ENCODE peak calls at places on chromosomes 2 and 18, in eight cellular contexts. L is mesothelial cell of epicardium; R is nucleus accumbens; S is Peyer's patch; I is activated CD8-positive, alpha-beta memory T cell treated with anti-CD3 and anti-CD28 coated beads, Interleukin-2, amount 50 U/mL, for 48 hours; E is right lobe of liver; T is activated CD4-positive, alpha-beta T cell treated with anti-CD3 and anti-CD28 coated beads for 36 hours; P is endothelial cell. J is an unnamed sample.

GRCh38 chr18:75280427-75281280 is 70.1 kb downstream of the TSHZ1 start:
- DNase-seq in L (no peak), R (no peak), S (no peak), I (no peak), E (no peak), T (no peak), P (no peak), J (no peak)

GRCh38 chr18:13703899-13704298 is 22.5 kb downstream of the FAM210A start:
- DNase-seq in L (no peak), R (no peak), S (no peak), I (no peak), E (no peak), T (no peak), P (no peak), J (no peak)

GRCh38 chr2:152425765-152426710 is 91.1 kb downstream of the FMNL2 start:
- DNase-seq in L (no peak), R (no peak), S (no peak), I (no peak), E (no peak), T (no peak), P (no peak), J (no peak)

GRCh38 chr18:34871435-34871834 is 161.3 kb downstream of the DTNA start:
- DNase-seq in L (no peak), R (no peak), S (no peak), I (no peak), E (no peak), T (peak), P (no peak), J (no peak)

GRCh38 chr18:49021433-49022129 is 70.8 kb upstream of the SMAD7 start:
- DNase-seq in L (peak), R (no peak), S (peak), I (peak), E (no peak), T (peak), P (peak), J (no peak)

GRCh38 chr2:197804049-197804757 is at the start of gene PLCL1:
- DNase-seq in L (peak), R (peak), S (peak), I (peak), E (peak), T (peak), P (peak), J (peak)

GRCh38 chr2:40341198-40341597 is 110.7 kb downstream of the SLC8A1 start:
- DNase-seq in L (no peak), R (no peak), S (no peak), I (no peak), E (no peak), T (no peak), P (no peak), J (no peak)

GRCh38 chr2:115549731-115550130 is 1107.3 kb downstream of the DPP10 start:
- DNase-seq in L (no peak), R (no peak), S (no peak), I (no peak), E (no peak), T (no peak), P (no peak), J (no peak)

GRCh38 chr2:33579226-33579625 is 19.9 kb downstream of the FAM98A start:
- DNase-seq in L (no peak), R (no peak), S (no peak), I (no peak), E (no peak), T (no peak), P (no peak), J (no peak)

GRCh38 chr18:44592639-44593038 is 88.0 kb upstream of the SETBP1 start:
- DNase-seq in L (no peak), R (no peak), S (no peak), I (no peak), E (no peak), T (no peak), P (no peak), J (no peak)

GRCh38 chr2:28300921-28301341 is 91.7 kb upstream of the FOSL2 start:
- DNase-seq in L (no peak), R (no peak), S (no peak), I (no peak), E (no peak), T (no peak), P (no peak), J (no peak)

GRCh38 chr18:64807560-64807959 is 658.7 kb upstream of the LINC00305 start:
- DNase-seq in L (no peak), R (no peak), S (no peak), I (no peak), E (no peak), T (no peak), P (no peak), J (no peak)

GRCh38 chr2:182594286-182594685 is 121.8 kb upstream of the DNAJC10 start:
- DNase-seq in L (no peak), R (no peak), S (no peak), I (no peak), E (no peak), T (no peak), P (no peak), J (no peak)

GRCh38 chr18:79445740-79446566 is 50.2 kb downstream of the NFATC1 start:
- DNase-seq in L (no peak), R (no peak), S (no peak), I (no peak), E (no peak), T (no peak), P (no peak), J (no peak)

GRCh38 chr2:74014813-74015212 is 30.1 kb downstream of the TET3 start:
- DNase-seq in L (no peak), R (no peak), S (peak), I (peak), E (no peak), T (no peak), P (no peak), J (no peak)

GRCh38 chr18:58870130-58870529 is 5.5 kb downstream of the ZNF532 start:
- DNase-seq in L (peak), R (no peak), S (no peak), I (no peak), E (no peak), T (no peak), P (no peak), J (no peak)

GRCh38 chr2:149562304-149562703 is 25.3 kb downstream of the MMADHC start:
- DNase-seq in L (no peak), R (no peak), S (no peak), I (no peak), E (no peak), T (no peak), P (no peak), J (no peak)

GRCh38 chr2:181120625-181121024 is 140.2 kb downstream of the UBE2E3 start:
- DNase-seq in L (no peak), R (no peak), S (no peak), I (no peak), E (no peak), T (no peak), P (no peak), J (no peak)

GRCh38 chr18:56200381-56200831 is 438.0 kb downstream of the TXNL1 start:
- DNase-seq in L (no peak), R (no peak), S (no peak), I (no peak), E (no peak), T (no peak), P (no peak), J (no peak)

GRCh38 chr18:32461704-32462272 is 8.9 kb downstream of the GAREM1 start:
- DNase-seq in L (no peak), R (no peak), S (no peak), I (no peak), E (no peak), T (no peak), P (no peak), J (no peak)

GRCh38 chr18:45951021-45951714 is 16.0 kb downstream of the EPG5 start:
- DNase-seq in L (no peak), R (no peak), S (no peak), I (no peak), E (no peak), T (no peak), P (no peak), J (no peak)

GRCh38 chr2:201234167-201235139 is 25.9 kb upstream of the CASP8 start:
- DNase-seq in L (no peak), R (no peak), S (no peak), I (no peak), E (no peak), T (peak), P (no peak), J (no peak)

GRCh38 chr2:101733257-101733993 is 35.9 kb downstream of the MAP4K4 start:
- DNase-seq in L (no peak), R (no peak), S (no peak), I (no peak), E (peak), T (no peak), P (no peak), J (no peak)

GRCh38 chr2:202051499-202052161 is 18.0 kb downstream of the FZD7 start:
- DNase-seq in L (no peak), R (no peak), S (no peak), I (no peak), E (no peak), T (no peak), P (no peak), J (no peak)

GRCh38 chr2:15142069-15142689 is 419.0 kb downstream of the NBAS start:
- DNase-seq in L (no peak), R (peak), S (peak), I (peak), E (no peak), T (peak), P (peak), J (no peak)

GRCh38 chr2:227834423-227834822 is 20.8 kb downstream of the CCL20 start:
- DNase-seq in L (no peak), R (no peak), S (no peak), I (no peak), E (no peak), T (no peak), P (no peak), J (no peak)

GRCh38 chr2:172270278-172271079 is 156.9 kb upstream of the ITGA6 start:
- DNase-seq in L (no peak), R (no peak), S (peak), I (no peak), E (no peak), T (peak), P (no peak), J (no peak)

GRCh38 chr18:79799619-79800352 is 2.0 kb downstream of the KCNG2 start:
- DNase-seq in L (no peak), R (no peak), S (peak), I (no peak), E (no peak), T (no peak), P (no peak), J (no peak)

GRCh38 chr2:190763100-190763499 is 114.2 kb downstream of the NAB1 start:
- DNase-seq in L (no peak), R (no peak), S (no peak), I (no peak), E (no peak), T (no peak), P (no peak), J (no peak)

GRCh38 chr2:101696272-101697123 is 1.0 kb upstream of the MAP4K4 start:
- DNase-seq in L (no peak), R (no peak), S (no peak), I (no peak), E (no peak), T (no peak), P (no peak), J (no peak)

GRCh38 chr2:3784731-3785130 is 81.4 kb downstream of the DCDC2C start:
- DNase-seq in L (no peak), R (no peak), S (no peak), I (no peak), E (no peak), T (no peak), P (no peak), J (no peak)

GRCh38 chr18:10682368-10682714 is 156.5 kb downstream of the NAPG start:
- DNase-seq in L (no peak), R (no peak), S (no peak), I (no peak), E (no peak), T (no peak), P (no peak), J (no peak)

GRCh38 chr18:67776929-67777328 is 260.4 kb upstream of the DSEL start:
- DNase-seq in L (no peak), R (no peak), S (no peak), I (no peak), E (no peak), T (no peak), P (no peak), J (no peak)

GRCh38 chr2:214960677-214961076 is 151.2 kb upstream of the BARD1 start:
- DNase-seq in L (no peak), R (no peak), S (no peak), I (no peak), E (no peak), T (no peak), P (no peak), J (no peak)

GRCh38 chr18:21735452-21736015 is 5.1 kb upstream of the MIB1 start:
- DNase-seq in L (no peak), R (no peak), S (peak), I (no peak), E (no peak), T (peak), P (no peak), J (no peak)

J was measured in D721Med.